ENCODE peak calls at places on chromosome 11, in five cellular contexts. U is NCI-H446 treated with DMSO at 0.1 percent for 48 hours; O is naive thymus-derived CD4-positive, alpha-beta T cell; T is GM23248; H is DMS79 treated with DMSO at 0.1 percent for 48 hours. J is an unnamed sample.

GRCh38 chr11:35717043-35717442 is 54.5 kb downstream of the TRIM44 start:
- DNase-seq in O (no peak), U (no peak), H (no peak), T (no peak), J (no peak)

GRCh38 chr11:32081129-32081641 is 9.7 kb upstream of the RCN1 start:
- DNase-seq in U (peak), T (peak), H (peak), O (no peak), J (no peak)

GRCh38 chr11:83023410-83023809 is 48.3 kb downstream of the RAB30 start:
- DNase-seq in O (no peak), T (no peak), H (no peak), U (no peak), J (no peak)

GRCh38 chr11:68398870-68399865 is 61.4 kb upstream of the PPP6R3 start:
- DNase-seq in U (peak), T (no peak), H (no peak), O (no peak), J (no peak)

GRCh38 chr11:64590763-64591221 is at the start of gene SLC22A12:
- DNase-seq in T (no peak), U (no peak), H (no peak), O (no peak), J (no peak)

GRCh38 chr11:24587655-24588054 is 90.8 kb downstream of the LUZP2 start:
- DNase-seq in T (no peak), U (no peak), H (no peak), O (no peak), J (no peak)

GRCh38 chr11:119389611-119390254 is 8.2 kb upstream of the USP2 start:
- DNase-seq in T (peak), U (no peak), O (no peak), H (peak), J (peak)

GRCh38 chr11:16804104-16804947 is 65.9 kb downstream of the C11orf58 start:
- DNase-seq in H (no peak), T (no peak), U (no peak), O (no peak), J (no peak)

GRCh38 chr11:124339671-124340447 is 19.9 kb upstream of the OR8D2 start:
- DNase-seq in O (no peak), H (no peak), U (no peak), T (no peak), J (no peak)

GRCh38 chr11:91243630-91244029 is 981.0 kb upstream of the FAT3 start:
- DNase-seq in H (no peak), O (no peak), U (no peak), T (no peak), J (no peak)

GRCh38 chr11:132607575-132607974 is 924.7 kb downstream of the OPCML start:
- DNase-seq in T (no peak), H (no peak), O (no peak), U (no peak), J (no peak)

GRCh38 chr11:36848675-36849074 is 250.6 kb upstream of the RAG2 start:
- DNase-seq in O (no peak), U (no peak), T (no peak), H (no peak), J (no peak)

GRCh38 chr11:1916132-1916985 is 3.1 kb upstream of the TNNT3 start:
- DNase-seq in U (no peak), T (no peak), H (no peak), O (no peak), J (no peak)

GRCh38 chr11:98230678-98231077 is 790.1 kb upstream of the CNTN5 start:
- DNase-seq in U (no peak), T (no peak), H (no peak), O (no peak), J (no peak)

GRCh38 chr11:76789443-76789719 is 6.2 kb downstream of the TSKU start:
- DNase-seq in T (no peak), O (no peak), H (no peak), U (no peak), J (no peak)

GRCh38 chr11:8011981-8012444 is 24.9 kb downstream of the EIF3F start:
- DNase-seq in T (peak), H (peak), U (no peak), O (no peak), J (no peak)

GRCh38 chr11:46693597-46694012 is 6.8 kb downstream of the ARHGAP1 start:
- DNase-seq in O (no peak), U (no peak), T (peak), H (no peak), J (no peak)

J was measured in HuH-7.5.